ENCODE peak calls at places on chromosome 17, in four cellular contexts. C, Z, A and L are unnamed samples.

GRCh38 chr17:55717898-55718735 is 4.5 kb downstream of the TMEM100 start:
- DNase-seq in C (peak), Z (peak), A (peak), L (peak)

GRCh38 chr17:80330276-80330675 is 69.6 kb downstream of the RNF213 start:
- DNase-seq in C (no peak), Z (no peak), A (no peak), L (no peak)

GRCh38 chr17:57600092-57600491 is 145.0 kb downstream of the CCDC182 start:
- DNase-seq in C (peak), Z (no peak), A (no peak), L (no peak)

GRCh38 chr17:18772471-18772870 is 8.5 kb upstream of the TVP23B start:
- DNase-seq in C (no peak), Z (no peak), A (no peak), L (no peak)

GRCh38 chr17:72613411-72614292 is 478.8 kb downstream of the SLC39A11 start:
- DNase-seq in C (no peak), Z (no peak), A (no peak), L (no peak)

GRCh38 chr17:50266384-50267073 is 7.7 kb upstream of the TMEM92 start:
- DNase-seq in C (no peak), Z (peak), A (no peak), L (peak)

GRCh38 chr17:4453821-4454591 is 20.3 kb downstream of the SPNS3 start:
- DNase-seq in C (no peak), Z (peak), A (no peak), L (peak)

GRCh38 chr17:74296548-74296936 is 22.5 kb downstream of the DNAI2 start:
- DNase-seq in C (peak), Z (peak), A (no peak), L (peak)

GRCh38 chr17:81890447-81891302 is 711 bp downstream of the ALYREF start:
- DNase-seq in C (peak), Z (no peak), A (no peak), L (no peak)

GRCh38 chr17:66398617-66399016 is 96.2 kb downstream of the PRKCA start:
- DNase-seq in C (no peak), Z (no peak), A (no peak), L (no peak)